ENCODE peak calls at places on chromosomes 3 and 15, in ten cellular contexts. F, S, K, B, N, J, Y, U, D and X are unnamed samples.

GRCh38 chr15:32993285-32993684 is 201.2 kb downstream of the FMN1 start:
- DNase-seq in J (no peak), K (no peak), S (no peak), U (no peak), F (peak; percentile 19), Y (peak; percentile 42), N (peak; percentile 25), D (no peak), B (no peak), X (no peak)

GRCh38 chr3:23202921-23203650 is at the start of gene UBE2E2:
- DNase-seq in U (peak; percentile 62), Y (peak; percentile 45), K (peak; percentile 64), F (peak; percentile 22), B (peak; percentile 63), N (peak; percentile 84), S (peak; percentile 99), J (peak; percentile 59), D (peak; percentile 79), X (peak; percentile 71)

GRCh38 chr3:43388188-43388587 is 101.8 kb downstream of the SNRK start:
- DNase-seq in N (no peak), J (no peak), U (no peak), K (no peak), B (no peak), S (no peak), Y (no peak), D (no peak), F (no peak), X (no peak)

GRCh38 chr3:84906065-84906464 is 52.7 kb upstream of the CADM2 start:
- DNase-seq in U (no peak), K (no peak), N (no peak), Y (no peak), D (no peak), S (no peak), F (no peak), J (no peak), B (no peak), X (no peak)

GRCh38 chr3:178517665-178518366 is 18.4 kb upstream of the KCNMB2 start:
- DNase-seq in D (no peak), U (no peak), K (no peak), N (no peak), F (no peak), Y (no peak), S (no peak), J (no peak), B (no peak), X (no peak)

GRCh38 chr15:69298697-69299441 is at the start of gene PAQR5:
- DNase-seq in D (no peak), Y (no peak), K (no peak), N (peak; percentile 55), J (no peak), F (no peak), B (no peak), U (no peak), S (peak; percentile 52), X (peak; percentile 71)

GRCh38 chr3:89107461-89108035 is at the start of gene EPHA3:
- DNase-seq in K (peak; percentile 83), U (peak; percentile 69), F (peak; percentile 56), S (peak; percentile 42), D (peak; percentile 61), B (peak; percentile 70), J (peak; percentile 66), Y (peak; percentile 24), N (peak; percentile 84), X (peak; percentile 54)

GRCh38 chr3:134366221-134366927 is 7.9 kb downstream of the AMOTL2 start:
- DNase-seq in N (no peak), Y (peak; percentile 23), J (no peak), D (no peak), F (no peak), K (no peak), U (no peak), S (no peak), B (no peak), X (no peak)

GRCh38 chr3:186268616-186269448 is 93.2 kb downstream of the DGKG start:
- DNase-seq in J (no peak), S (no peak), F (peak; percentile 15), K (no peak), U (no peak), N (no peak), Y (peak; percentile 26), B (peak; percentile 12), D (no peak), X (no peak)

GRCh38 chr3:111112913-111113312 is 41.3 kb downstream of the NECTIN3 start:
- DNase-seq in J (no peak), S (no peak), B (no peak), U (no peak), F (no peak), N (no peak), K (no peak), Y (no peak), D (no peak), X (no peak)

GRCh38 chr15:51223771-51224229 is 114.6 kb downstream of the CYP19A1 start:
- DNase-seq in F (peak; percentile 30), K (peak; percentile 63), U (peak; percentile 61), Y (peak; percentile 89), J (no peak), B (no peak), S (no peak), N (no peak), D (no peak), X (no peak)

GRCh38 chr15:90711842-90712241 is 5.3 kb upstream of the BLM start:
- DNase-seq in Y (no peak), S (no peak), F (no peak), U (no peak), D (no peak), J (no peak), B (no peak), N (no peak), K (no peak), X (no peak)

GRCh38 chr3:39118079-39118478 is 10.6 kb downstream of the TTC21A start:
- DNase-seq in D (no peak), B (no peak), F (no peak), K (no peak), J (no peak), Y (no peak), S (no peak), N (no peak), U (no peak), X (no peak)

GRCh38 chr3:151037746-151038145 is 47.7 kb upstream of the MED12L start:
- DNase-seq in J (peak; percentile 28), S (no peak), B (no peak), Y (peak; percentile 89), F (peak; percentile 74), D (no peak), K (no peak), N (no peak), U (peak; percentile 67), X (peak; percentile 74)

GRCh38 chr3:39166134-39166710 is 12.8 kb upstream of the CSRNP1 start:
- DNase-seq in Y (peak; percentile 96), D (no peak), J (peak; percentile 15), F (peak; percentile 93), N (no peak), U (peak; percentile 79), K (no peak), B (no peak), S (no peak), X (no peak)

GRCh38 chr3:149151843-149152242 is 22.4 kb downstream of the HPS3 start:
- DNase-seq in K (no peak), Y (peak; percentile 58), B (no peak), D (peak; percentile 87), F (peak; percentile 13), N (no peak), S (no peak), J (no peak), U (peak; percentile 18), X (no peak)

GRCh38 chr3:122427857-122428471 is 12.1 kb upstream of the WDR5B start:
- DNase-seq in D (no peak), J (no peak), S (no peak), F (peak; percentile 81), U (peak; percentile 34), N (no peak), K (no peak), Y (no peak), B (no peak), X (peak; percentile 20)

GRCh38 chr3:71514621-71515020 is 68.9 kb downstream of the FOXP1 start:
- DNase-seq in D (no peak), Y (peak; percentile 18), F (peak; percentile 68), B (no peak), N (no peak), U (peak; percentile 66), S (no peak), J (no peak), K (no peak), X (peak; percentile 45)

GRCh38 chr3:90180543-90180942 is 1073.1 kb downstream of the EPHA3 start:
- DNase-seq in N (no peak), F (no peak), K (no peak), U (no peak), D (no peak), Y (no peak), S (no peak), J (no peak), B (no peak), X (no peak)
- TF ChIP-seq CTCF in N (no peak), F (no peak), K (no peak), U (no peak), D (no peak), Y (no peak), S (no peak), J (no peak), B (no peak), X (no peak)

GRCh38 chr3:8996681-8997121 is 33.4 kb upstream of the RAD18 start:
- DNase-seq in S (no peak), B (no peak), F (no peak), K (peak; percentile 62), D (no peak), U (no peak), Y (peak; percentile 48), J (peak; percentile 65), N (peak; percentile 46), X (no peak)
- TF ChIP-seq CTCF in S (no peak), B (peak; percentile 27), F (no peak), K (peak; percentile 58), D (no peak), U (no peak), Y (peak; percentile 53), J (peak; percentile 39), N (peak; percentile 53), X (no peak)

DNA sequence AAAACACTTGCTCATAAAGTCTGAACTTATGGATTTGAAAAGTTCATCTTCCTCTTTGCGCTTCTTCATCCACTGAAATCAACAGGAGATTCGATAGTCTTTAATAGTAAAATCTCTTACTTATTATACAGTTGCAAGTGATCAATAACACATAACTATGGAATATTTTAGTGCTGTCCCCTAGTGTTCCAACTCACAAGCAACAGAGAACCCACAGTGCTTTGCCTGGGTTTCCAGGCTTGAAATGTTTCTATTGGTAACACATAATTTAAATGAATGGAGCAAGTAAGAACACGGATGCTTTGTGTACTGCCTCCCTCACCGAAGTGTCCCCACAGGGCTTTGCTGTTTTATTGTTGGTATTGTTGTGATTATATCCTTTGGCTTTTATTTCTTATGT is 93.5 kb downstream of the WDR72 start:
- DNase-seq in N (peak; percentile 15), Y (no peak), F (no peak), D (no peak), J (no peak), B (no peak), S (no peak), K (no peak), U (no peak), X (no peak)
- TF ChIP-seq CTCF in N (no peak), Y (no peak), F (no peak), D (no peak), J (no peak), B (peak; percentile 32), S (no peak), K (no peak), U (peak; percentile 20), X (no peak)

DNA sequence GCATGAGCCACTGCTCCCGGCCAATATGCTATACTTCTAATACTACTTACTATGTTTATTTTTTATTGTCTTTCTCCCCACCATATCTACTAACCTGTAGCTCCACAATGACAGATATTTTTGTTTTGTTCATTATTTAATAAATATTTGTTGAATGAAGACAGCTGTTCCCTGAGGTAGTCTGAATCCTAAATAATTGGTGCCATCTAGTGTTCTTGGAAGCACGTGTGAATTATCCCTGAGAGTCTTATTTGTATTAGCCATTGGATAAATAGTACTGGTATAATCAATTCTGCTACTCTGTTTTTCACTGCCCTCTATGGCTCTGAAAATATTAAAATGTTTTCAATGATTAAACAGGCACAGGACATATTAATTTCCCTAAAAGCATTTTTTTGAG is 5.6 kb upstream of the APPL1 start:
- DNase-seq in J (no peak), S (no peak), B (no peak), N (peak; percentile 27), F (peak; percentile 47), D (no peak), K (no peak), Y (peak; percentile 33), U (no peak), X (no peak)
- TF ChIP-seq CTCF in J (peak; percentile 34), S (no peak), B (peak; percentile 52), N (peak; percentile 41), F (no peak), D (no peak), K (peak; percentile 43), Y (peak; percentile 59), U (no peak), X (no peak)